ENCODE peak calls at places on chromosomes 6 and 20, in seven cellular contexts. L is LHCN-M2; C is NCI-H1105 treated with DMSO at 0.1 percent for 48 hours; V is mesothelial cell of epicardium; F is foreskin keratinocyte; M is activated CD4-positive, alpha-beta T cell treated with anti-CD3 and anti-CD28 coated beads, Interleukin-2, amount 50 U/mL, for 1 hour; P is MV-4-11. N is an unnamed sample.
A peak's percentile ranks its signal among the peaks of the same experiment; 100 is the strongest.

GRCh38 chr6:72040106-72040505 is 153.8 kb downstream of the RIMS1 start:
- DNase-seq in L (peak; percentile 57), C (peak; percentile 35), V (no peak), F (no peak), M (no peak), P (no peak), N (no peak)

GRCh38 chr6:137155830-137156229 is 17.6 kb downstream of the IL22RA2 start:
- DNase-seq in L (peak; percentile 79), C (no peak), V (no peak), F (peak; percentile 89), M (no peak), P (peak; percentile 93), N (peak; percentile 47)

GRCh38 chr20:32190608-32191415 is 16.7 kb downstream of the PLAGL2 start:
- DNase-seq in L (no peak), C (peak; percentile 47), V (no peak), F (no peak), M (no peak), P (no peak), N (no peak)

GRCh38 chr20:4507288-4507719 is 214.4 kb upstream of the PRND start:
- DNase-seq in L (peak; percentile 65), C (no peak), V (no peak), F (peak; percentile 95), M (no peak), P (no peak), N (no peak)

GRCh38 chr6:53244958-53245357 is 96.3 kb upstream of the GCM1 start:
- DNase-seq in L (no peak), C (no peak), V (no peak), F (no peak), M (peak; percentile 6), P (peak; percentile 77), N (no peak)

GRCh38 chr6:167094820-167095637 is 27.9 kb upstream of the CCR6 start:
- DNase-seq in L (no peak), C (no peak), V (no peak), F (no peak), M (no peak), P (peak; percentile 94), N (no peak)

GRCh38 chr20:60718743-60719142 is 533.3 kb upstream of the CDH4 start:
- DNase-seq in L (no peak), C (no peak), V (no peak), F (no peak), M (no peak), P (no peak), N (no peak)

GRCh38 chr6:138451043-138451442 is 47.0 kb downstream of the HEBP2 start:
- DNase-seq in L (no peak), C (no peak), V (no peak), F (no peak), M (no peak), P (no peak), N (no peak)

GRCh38 chr6:169830876-169831275 is 79.5 kb downstream of the ERMARD start:
- DNase-seq in L (no peak), C (no peak), V (no peak), F (peak; percentile 27), M (no peak), P (no peak), N (no peak)

GRCh38 chr6:144373195-144373594 is 88.1 kb downstream of the UTRN start:
- DNase-seq in L (no peak), C (peak; percentile 6), V (no peak), F (peak; percentile 72), M (no peak), P (no peak), N (no peak)

GRCh38 chr6:163352966-163353365 is 61.6 kb upstream of the QKI start:
- DNase-seq in L (no peak), C (no peak), V (no peak), F (no peak), M (no peak), P (no peak), N (no peak)

GRCh38 chr6:89320012-89320559 is 5.0 kb upstream of the GABRR2 start:
- DNase-seq in L (no peak), C (no peak), V (no peak), F (no peak), M (no peak), P (no peak), N (no peak)

GRCh38 chr6:130365166-130366010 is 429 bp upstream of the TMEM200A start:
- DNase-seq in L (no peak), C (peak; percentile 7), V (peak; percentile 78), F (peak; percentile 56), M (peak; percentile 40), P (no peak), N (peak; percentile 60)

GRCh38 chr20:57313951-57314350 is 15.7 kb upstream of the SPO11 start:
- DNase-seq in L (no peak), C (no peak), V (no peak), F (no peak), M (no peak), P (no peak), N (no peak)

GRCh38 chr6:17703256-17703694 is 3.5 kb downstream of the NUP153 start:
- DNase-seq in L (peak; percentile 82), C (no peak), V (no peak), F (peak; percentile 82), M (no peak), P (peak; percentile 59), N (no peak)

GRCh38 chr6:168134399-168135201 is 55.6 kb upstream of the FRMD1 start:
- DNase-seq in L (no peak), C (no peak), V (no peak), F (no peak), M (no peak), P (no peak), N (no peak)

GRCh38 chr20:57586370-57586793 is 25.5 kb downstream of the PCK1 start:
- DNase-seq in L (no peak), C (no peak), V (no peak), F (no peak), M (no peak), P (no peak), N (no peak)

GRCh38 chr6:148577687-148578488 is 168.9 kb upstream of the UST start:
- DNase-seq in L (peak; percentile 74), C (peak; percentile 71), V (peak; percentile 50), F (peak; percentile 52), M (peak; percentile 23), P (peak; percentile 72), N (peak; percentile 76)

GRCh38 chr20:55052464-55052863 is 577.1 kb downstream of the DOK5 start:
- DNase-seq in L (no peak), C (no peak), V (no peak), F (no peak), M (no peak), P (peak; percentile 92), N (no peak)

GRCh38 chr6:22035690-22036089 is 261.1 kb downstream of the PRL start:
- DNase-seq in L (no peak), C (no peak), V (no peak), F (no peak), M (no peak), P (no peak), N (no peak)

GRCh38 chr20:46894579-46894958 is at the start of gene EYA2:
- DNase-seq in L (no peak), C (peak; percentile 28), V (no peak), F (no peak), M (no peak), P (no peak), N (no peak)

GRCh38 chr6:21001736-21002135 is 467.5 kb downstream of the CDKAL1 start:
- DNase-seq in L (no peak), C (no peak), V (no peak), F (no peak), M (no peak), P (no peak), N (no peak)

GRCh38 chr20:61500791-61501321 is 248.8 kb downstream of the CDH4 start:
- DNase-seq in L (no peak), C (no peak), V (peak; percentile 40), F (no peak), M (no peak), P (no peak), N (no peak)

GRCh38 chr6:23176471-23176870 is 607.1 kb downstream of the HDGFL1 start:
- DNase-seq in L (no peak), C (no peak), V (no peak), F (no peak), M (no peak), P (no peak), N (no peak)

GRCh38 chr20:51023617-51024155 is 779 bp upstream of the KCNG1 start:
- DNase-seq in L (no peak), C (no peak), V (no peak), F (no peak), M (no peak), P (no peak), N (no peak)

GRCh38 chr6:25660512-25660911 is 8.5 kb downstream of the SCGN start:
- DNase-seq in L (peak; percentile 96), C (no peak), V (no peak), F (peak; percentile 97), M (no peak), P (peak; percentile 44), N (no peak)

GRCh38 chr6:157867155-157867559 is 44.1 kb downstream of the SNX9 start:
- DNase-seq in L (peak; percentile 45), C (no peak), V (no peak), F (peak; percentile 62), M (no peak), P (no peak), N (no peak)